ENCODE peak calls at places on chromosome 13, in five cellular contexts. L is KG1; I is activated naive CD8-positive, alpha-beta T cell treated with anti-CD3 and anti-CD28 coated beads, Interleukin-2, amount 50 U/mL, for 24 hours; B is HS-27A; J is stimulated activated CD4-positive, alpha-beta T cell treated with anti-CD3 and anti-CD28 coated beads, Interleukin-15, amount 100 ng/mL, for 48 hours. H is an unnamed sample.

GRCh38 chr13:109126973-109127615 is 497.7 kb downstream of the MYO16 start:
- DNase-seq in J (no peak), I (no peak), L (no peak), B (no peak), H (no peak)

GRCh38 chr13:35771898-35772297 is 295.4 kb upstream of the MAB21L1 start:
- DNase-seq in I (no peak), B (peak), L (no peak), J (no peak), H (peak)

GRCh38 chr13:110306960-110307696 is at the start of the genes COL4A1 and COL4A2:
- DNase-seq in B (no peak), I (no peak), J (no peak), L (no peak), H (peak)

GRCh38 chr13:40351537-40352384 is 314.7 kb downstream of the FOXO1 start:
- DNase-seq in J (no peak), I (no peak), L (no peak), B (no peak), H (no peak)

GRCh38 chr13:27147530-27148170 is 24.0 kb downstream of the USP12 start:
- DNase-seq in I (no peak), L (no peak), J (no peak), B (no peak), H (no peak)

GRCh38 chr13:51255556-51255955 is 33.4 kb downstream of the FAM124A start:
- DNase-seq in J (no peak), I (no peak), L (no peak), B (no peak), H (no peak)

GRCh38 chr13:64723735-64724134 is 2506.4 kb downstream of the PCDH9 start:
- DNase-seq in I (no peak), L (no peak), B (peak), J (no peak), H (peak)

GRCh38 chr13:33494596-33495214 is 209.2 kb upstream of the STARD13 start:
- DNase-seq in I (no peak), L (no peak), J (no peak), B (peak), H (peak)

GRCh38 chr13:103803349-103803748 is 737.1 kb upstream of the SLC10A2 start:
- DNase-seq in J (no peak), B (no peak), L (no peak), I (no peak), H (no peak)

GRCh38 chr13:33080962-33081655 is 64.9 kb downstream of the KL start:
- DNase-seq in J (no peak), B (no peak), I (no peak), L (no peak), H (no peak)

GRCh38 chr13:29964181-29964845 is 113.9 kb upstream of the UBL3 start:
- DNase-seq in J (no peak), L (no peak), B (no peak), I (no peak), H (no peak)

GRCh38 chr13:111548301-111548700 is 227.9 kb downstream of the TEX29 start:
- DNase-seq in J (no peak), B (no peak), I (no peak), L (no peak), H (no peak)

GRCh38 chr13:107234315-107234714 is 666.4 kb upstream of the ARGLU1 start:
- DNase-seq in J (no peak), I (no peak), L (no peak), B (no peak), H (no peak)

GRCh38 chr13:32284927-32285632 is 30.1 kb downstream of the ZAR1L start:
- DNase-seq in L (no peak), J (no peak), B (no peak), I (no peak), H (no peak)

GRCh38 chr13:90238433-90238832 is 1109.1 kb upstream of the MIR17HG start:
- DNase-seq in L (no peak), J (no peak), B (no peak), I (no peak), H (no peak)

GRCh38 chr13:79786176-79786575 is 305.2 kb downstream of the NDFIP2 start:
- DNase-seq in I (no peak), B (no peak), L (no peak), J (no peak), H (no peak)

GRCh38 chr13:60351326-60351725 is 45.7 kb upstream of the TDRD3 start:
- DNase-seq in I (no peak), L (no peak), J (no peak), B (peak), H (no peak)

GRCh38 chr13:21986602-21987001 is 315.7 kb downstream of the FGF9 start:
- DNase-seq in I (no peak), J (no peak), B (no peak), L (no peak), H (no peak)

GRCh38 chr13:109955598-109955997 is 169.2 kb upstream of the IRS2 start:
- DNase-seq in I (no peak), L (no peak), J (no peak), B (no peak), H (no peak)

GRCh38 chr13:30873519-30873918 is 32.6 kb upstream of the MEDAG start:
- DNase-seq in I (no peak), L (peak), B (no peak), J (no peak), H (no peak)

GRCh38 chr13:57633141-57633949 is 1.8 kb downstream of the PCDH17 start:
- DNase-seq in L (no peak), B (no peak), J (no peak), I (no peak), H (no peak)

GRCh38 chr13:109211616-109212015 is 574.8 kb downstream of the IRS2 start:
- DNase-seq in B (no peak), L (no peak), I (no peak), J (no peak), H (no peak)

GRCh38 chr13:22200469-22200868 is 529.6 kb downstream of the FGF9 start:
- DNase-seq in L (no peak), B (no peak), I (no peak), J (no peak), H (no peak)

GRCh38 chr13:110938662-110939421 is 24.0 kb upstream of the ANKRD10 start:
- DNase-seq in J (no peak), L (no peak), B (no peak), I (no peak), H (no peak)

GRCh38 chr13:111572956-111573355 is 252.5 kb downstream of the TEX29 start:
- DNase-seq in B (no peak), I (no peak), L (no peak), J (no peak), H (no peak)

GRCh38 chr13:46086985-46087384 is 17.8 kb downstream of the CPB2 start:
- DNase-seq in I (no peak), J (no peak), B (no peak), L (no peak), H (no peak)

GRCh38 chr13:29362849-29363604 is 232.5 kb downstream of the SLC7A1 start:
- DNase-seq in J (no peak), B (no peak), L (peak), I (peak), H (no peak)

GRCh38 chr13:113936166-113936565 is 37.7 kb downstream of the C13orf46 start:
- DNase-seq in J (no peak), L (no peak), I (no peak), B (no peak), H (no peak)

GRCh38 chr13:20173121-20173746 is 12.4 kb upstream of the GJA3 start:
- DNase-seq in L (no peak), B (no peak), J (no peak), I (no peak), H (no peak)

H was measured in amniotic stem cell.